ENCODE peak calls at places on chromosomes 6 and 20, in nine cellular contexts. U is AG09309; F is psoas muscle; Z is lower leg skin; V is upper lobe of right lung; C is CD8-positive, alpha-beta memory T cell; S is heart right ventricle; M is GM23248; T is lower lobe of right lung. P is an unnamed sample.

GRCh38 chr6:129683606-129684322 is 26.2 kb downstream of the ARHGAP18 start:
- DNase-seq in U (peak), F (peak), Z (peak), V (peak), C (peak), S (peak), M (peak), T (peak), P (no peak)

GRCh38 chr20:5192570-5193431 is 66.0 kb downstream of the CDS2 start:
- DNase-seq in U (no peak), F (no peak), Z (peak), V (no peak), C (no peak), S (no peak), M (no peak), T (no peak), P (no peak)

GRCh38 chr6:50815436-50816114 is 3.1 kb upstream of the TFAP2B start:
- DNase-seq in U (no peak), F (no peak), Z (no peak), V (no peak), C (no peak), S (no peak), M (peak), T (no peak), P (no peak)

GRCh38 chr20:4071177-4071723 is 55.9 kb upstream of the RNF24 start:
- DNase-seq in U (no peak), F (no peak), Z (no peak), V (no peak), C (no peak), S (no peak), M (no peak), T (no peak), P (no peak)

GRCh38 chr6:25173951-25174474 is 105.2 kb upstream of the CARMIL1 start:
- DNase-seq in U (peak), F (no peak), Z (no peak), V (peak), C (no peak), S (no peak), M (peak), T (no peak), P (no peak)

GRCh38 chr6:44699851-44700250 is 312.3 kb downstream of the CDC5L start:
- DNase-seq in U (no peak), F (no peak), Z (no peak), V (no peak), C (no peak), S (no peak), M (no peak), T (no peak), P (no peak)

GRCh38 chr20:3752386-3752759 is 15.2 kb downstream of the ADISSP start:
- DNase-seq in U (no peak), F (no peak), Z (no peak), V (no peak), C (no peak), S (no peak), M (no peak), T (no peak), P (no peak)

GRCh38 chr6:154732824-154733609 is at the start of gene SCAF8:
- DNase-seq in U (peak), F (peak), Z (peak), V (peak), C (peak), S (peak), M (peak), T (peak), P (peak)

GRCh38 chr20:44412402-44413144 is 57.1 kb downstream of the HNF4A start:
- DNase-seq in U (no peak), F (no peak), Z (no peak), V (no peak), C (no peak), S (no peak), M (peak), T (no peak), P (no peak)

GRCh38 chr20:50111120-50111828 is 1.7 kb downstream of the UBE2V1 start:
- DNase-seq in U (no peak), F (no peak), Z (peak), V (no peak), C (no peak), S (no peak), M (peak), T (no peak), P (no peak)

GRCh38 chr20:9565910-9566550 is 51.6 kb downstream of the LAMP5 start:
- DNase-seq in U (no peak), F (no peak), Z (no peak), V (no peak), C (no peak), S (no peak), M (no peak), T (no peak), P (no peak)
- H3K4me3 ChIP-seq in U (no peak), F (no peak), Z (no peak), V (no peak), C (no peak), S (no peak), M (no peak), T (no peak), P (no peak)

DNA sequence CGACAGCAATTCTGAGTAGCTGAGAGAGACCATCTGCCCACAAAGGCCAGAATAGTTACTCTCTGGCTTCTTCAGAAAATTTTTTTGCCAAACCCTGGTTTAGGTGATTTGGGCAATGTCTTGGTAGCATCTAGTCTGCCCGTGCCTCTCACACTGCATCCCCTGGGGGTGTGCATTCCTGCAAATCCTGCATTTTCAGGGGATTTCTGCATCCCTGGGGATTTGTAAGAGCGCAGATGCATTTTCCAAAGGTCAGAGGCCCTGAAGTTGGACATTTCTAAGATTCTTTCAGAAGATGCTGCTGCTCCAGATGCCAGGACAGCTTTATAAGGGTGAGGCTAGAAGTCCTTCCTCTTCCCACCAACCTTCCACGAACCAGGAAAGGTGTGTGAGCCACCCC is 4.0 kb downstream of the CST9 start:
- DNase-seq in U (no peak), F (no peak), Z (no peak), V (no peak), C (no peak), S (no peak), M (no peak), T (no peak), P (no peak)
- H3K4me3 ChIP-seq in U (no peak), F (no peak), Z (no peak), V (no peak), C (no peak), S (no peak), M (no peak), T (no peak), P (no peak)

GRCh38 chr20:35134472-35134871 is 12.7 kb downstream of the EDEM2 start:
- DNase-seq in U (no peak), F (peak), Z (no peak), V (no peak), C (no peak), S (peak), M (no peak), T (no peak), P (no peak)
- H3K4me3 ChIP-seq in U (no peak), F (no peak), Z (no peak), V (no peak), C (no peak), S (no peak), M (no peak), T (no peak), P (no peak)

DNA sequence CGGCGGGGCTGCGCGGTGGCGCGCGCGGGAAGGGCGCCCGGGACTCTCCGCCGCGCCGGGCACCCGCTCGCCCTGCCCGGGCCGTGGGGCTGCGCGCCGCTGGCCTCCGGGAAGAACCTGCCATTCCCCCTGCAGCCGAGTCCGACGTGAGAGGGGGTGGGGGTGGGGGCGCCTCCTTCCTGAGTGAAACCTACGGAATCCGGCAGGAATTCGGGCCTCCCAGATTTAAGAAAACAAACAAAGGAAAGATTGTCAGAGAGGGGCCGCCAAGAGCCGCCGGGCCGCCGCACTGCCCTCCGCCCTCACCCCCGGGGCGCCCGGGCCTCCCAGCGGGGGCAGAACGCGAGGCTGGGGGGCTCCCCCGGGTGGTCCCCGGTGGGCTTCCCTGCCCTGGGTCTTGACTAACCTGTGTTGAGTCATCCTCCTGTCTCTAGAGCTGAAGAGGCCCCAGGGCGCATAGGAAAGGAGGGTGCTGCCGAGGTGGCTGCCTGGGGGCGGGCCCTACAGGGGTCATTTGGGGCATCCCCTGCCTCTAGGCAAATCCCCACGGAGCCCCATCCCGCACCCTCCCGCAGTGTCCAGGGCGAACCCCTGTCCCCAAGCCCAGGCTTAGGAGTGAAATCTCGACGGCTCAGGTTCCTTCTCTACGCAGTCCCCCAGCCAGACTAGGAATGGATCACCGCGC is 42.2 kb upstream of the FOXP4 start:
- DNase-seq in U (no peak), F (peak), Z (no peak), V (no peak), C (no peak), S (no peak), M (peak), T (no peak), P (peak)
- H3K4me3 ChIP-seq in U (peak), F (peak), Z (no peak), V (peak), C (no peak), S (peak), M (peak), T (peak), P (peak)

GRCh38 chr6:84072452-84072997 is 39.0 kb downstream of the MRAP2 start:
- DNase-seq in U (no peak), F (no peak), Z (no peak), V (no peak), C (no peak), S (no peak), M (no peak), T (no peak), P (no peak)

GRCh38 chr6:84078335-84078734 is 44.8 kb downstream of the MRAP2 start:
- DNase-seq in U (no peak), F (no peak), Z (no peak), V (no peak), C (no peak), S (no peak), M (no peak), T (no peak), P (peak)

GRCh38 chr6:84077645-84078044 is 44.1 kb downstream of the MRAP2 start:
- DNase-seq in U (no peak), F (no peak), Z (no peak), V (no peak), C (no peak), S (no peak), M (no peak), T (no peak), P (no peak)

DNA sequence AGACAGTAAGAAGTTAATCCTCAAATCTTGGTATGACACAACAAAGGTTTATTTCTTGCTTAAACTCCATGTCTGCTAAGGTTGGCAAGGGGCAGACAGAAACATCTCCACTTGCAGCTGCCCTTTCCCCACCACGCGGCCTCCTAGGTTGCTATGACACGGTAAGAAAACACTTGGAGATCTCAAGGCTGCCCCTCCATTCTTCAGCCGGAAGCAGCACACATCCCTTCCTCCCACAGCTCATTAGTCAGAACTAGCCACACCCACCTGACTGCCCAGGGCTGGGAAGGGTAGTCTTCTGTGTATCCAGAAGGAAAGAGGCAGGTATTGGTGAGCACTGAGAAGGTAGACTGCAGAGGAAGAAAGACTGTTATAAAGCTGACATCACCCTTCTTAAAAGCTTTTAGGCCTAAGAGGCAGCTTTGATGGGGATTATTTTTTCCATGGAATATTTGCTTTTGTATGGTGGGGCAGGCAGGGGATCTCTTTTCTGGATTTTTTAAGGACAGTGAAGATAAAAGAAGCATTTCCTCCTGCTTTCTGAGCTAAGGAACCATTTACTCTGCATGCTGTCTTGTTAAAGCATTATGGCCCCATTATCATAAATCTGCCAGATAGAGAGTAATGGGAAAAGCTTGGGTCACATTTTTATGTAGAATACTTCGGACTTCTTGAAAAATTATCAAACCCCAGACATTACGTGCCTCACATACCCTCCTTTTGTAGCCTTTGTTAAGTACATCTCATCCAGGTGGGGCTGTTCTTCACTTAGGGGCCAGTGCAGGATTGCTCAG is 41.6 kb downstream of the MRAP2 start:
- DNase-seq in U (no peak), F (no peak), Z (no peak), V (no peak), C (no peak), S (no peak), M (peak), T (no peak), P (peak)
- H3K4me3 ChIP-seq in U (no peak), F (no peak), Z (no peak), V (no peak), C (no peak), S (no peak), M (no peak), T (no peak), P (no peak)

DNA sequence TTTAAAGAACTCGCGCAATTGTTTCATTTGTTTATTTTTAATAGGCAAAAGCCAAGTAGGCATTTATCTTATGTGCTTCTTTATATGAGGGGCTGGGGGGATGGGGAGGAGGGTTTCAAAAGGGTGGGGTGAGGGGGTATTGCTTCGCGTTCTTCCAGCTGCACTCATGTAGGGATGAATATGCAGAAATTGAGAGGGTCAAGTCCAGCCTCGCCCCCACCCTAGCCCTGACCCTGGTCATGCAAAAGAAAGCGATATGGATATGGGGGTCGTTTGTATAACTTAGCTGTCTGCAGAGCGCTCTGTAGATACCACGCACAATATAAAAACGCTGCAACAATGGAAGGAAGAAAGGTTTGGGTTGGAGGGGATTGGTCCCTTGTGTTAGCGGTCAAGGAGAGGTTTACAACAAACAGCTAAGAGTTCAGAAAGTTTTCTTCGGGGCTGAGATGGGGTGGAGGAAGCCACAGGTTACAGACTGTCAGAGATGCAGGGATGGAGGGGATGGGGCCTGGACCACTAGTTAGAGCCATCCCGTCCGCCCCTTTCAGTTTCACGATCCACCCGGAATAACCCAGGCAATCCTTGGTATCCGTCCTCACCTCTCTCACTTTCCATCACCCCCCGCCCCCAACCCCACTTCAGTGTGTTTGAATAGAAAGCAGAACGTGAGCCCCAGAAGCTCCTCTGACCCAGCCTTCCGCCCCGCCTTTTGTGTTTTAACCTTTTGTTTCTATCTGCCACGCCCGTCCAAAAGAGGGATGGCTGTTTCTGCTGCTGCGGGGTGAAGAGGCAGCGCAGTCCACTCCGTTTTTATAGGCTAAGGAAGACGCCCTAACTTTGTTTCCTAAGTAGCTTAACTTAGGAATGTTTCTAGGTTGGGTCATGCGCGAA is 73.5 kb downstream of the SOX4 start:
- DNase-seq in U (no peak), F (no peak), Z (no peak), V (no peak), C (no peak), S (no peak), M (no peak), T (no peak), P (peak)
- H3K4me3 ChIP-seq in U (peak), F (peak), Z (peak), V (peak), C (no peak), S (peak), M (peak), T (peak), P (peak)